ENCODE peak calls at places on chromosome 18, in five cellular contexts. X is activated T-helper 1 cell treated with Interleukin-2 at 50 U/mL for 16 hours, R is activated T-cell treated with anti-CD3 and anti-CD28 coated beads for 1 hour, T is uterus, S is NCI-H2081. M is an unnamed sample.

GRCh38 chr18:26468931-26469340 is 79.4 kb downstream of the KCTD1 start:
- DNase-seq in X (no peak), R (no peak), S (peak; percentile 56), T (no peak), M (peak; percentile 6)

GRCh38 chr18:51890762-51891161 is 449.2 kb upstream of the DCC start:
- DNase-seq in T (no peak), S (peak; percentile 63), R (no peak), X (no peak), M (peak; percentile 97)

GRCh38 chr18:36534154-36534688 is 236.7 kb downstream of the FHOD3 start:
- DNase-seq in S (no peak), R (no peak), T (no peak), X (no peak), M (no peak)

GRCh38 chr18:59325965-59326364 is 7.5 kb upstream of the CPLX4 start:
- DNase-seq in R (no peak), S (no peak), T (no peak), X (no peak), M (no peak)

GRCh38 chr18:11136241-11136640 is 13.1 kb downstream of the PIEZO2 start:
- DNase-seq in X (no peak), S (no peak), R (no peak), T (no peak), M (no peak)

GRCh38 chr18:56314396-56314795 is 324.0 kb downstream of the TXNL1 start:
- DNase-seq in R (no peak), T (no peak), X (no peak), S (no peak), M (no peak)

GRCh38 chr18:25299426-25299825 is 52.5 kb downstream of the ZNF521 start:
- DNase-seq in X (no peak), R (no peak), T (no peak), S (no peak), M (no peak)

GRCh38 chr18:78542204-78542603 is 437.4 kb upstream of the SALL3 start:
- DNase-seq in T (no peak), S (no peak), R (no peak), X (no peak), M (no peak)

GRCh38 chr18:34085140-34085739 is 139.5 kb downstream of the NOL4 start:
- DNase-seq in X (no peak), S (no peak), T (no peak), R (no peak), M (peak; percentile 54)

GRCh38 chr18:42533010-42533409 is 578.0 kb downstream of the PIK3C3 start:
- DNase-seq in S (no peak), R (no peak), X (no peak), T (no peak), M (peak; percentile 62)